ENCODE peak calls at places on chromosomes 1 and 21, in nine cellular contexts. W is endothelial cell; V is naive thymus-derived CD4-positive, alpha-beta T cell; G is activated B cell treated with CpG ODN at 0.5 μM for 24 hours; L is NCI-H2171; K is stimulated activated CD8-positive, alpha-beta memory T cell treated with anti-CD3 and anti-CD28 coated beads, Interleukin-4, amount 100 ng/mL, for 1 hour; A is 8988T; H is neural crest cell; X is naive thymus-derived CD8-positive, alpha-beta T cell. M is an unnamed sample.

GRCh38 chr1:24236170-24237045 is 49.3 kb upstream of the IFNLR1 start:
- DNase-seq in V (no peak), H (no peak), X (no peak), L (no peak), W (no peak), K (no peak), A (no peak), G (no peak), M (no peak)

GRCh38 chr1:26210471-26210870 is 20.1 kb downstream of the CATSPER4 start:
- DNase-seq in K (no peak), V (no peak), A (no peak), H (no peak), G (no peak), L (peak), X (no peak), W (no peak), M (no peak)

GRCh38 chr1:210464519-210465039 is 135.9 kb downstream of the HHAT start:
- DNase-seq in W (no peak), L (no peak), V (no peak), H (no peak), A (no peak), X (no peak), K (no peak), G (no peak), M (no peak)

GRCh38 chr21:46646541-46647154 is 11.2 kb downstream of the PRMT2 start:
- DNase-seq in K (no peak), A (no peak), W (no peak), X (no peak), G (no peak), L (no peak), V (no peak), H (no peak), M (no peak)

GRCh38 chr1:228297822-228298221 is 90.0 kb downstream of the OBSCN start:
- DNase-seq in L (no peak), W (no peak), H (no peak), X (no peak), G (no peak), V (no peak), K (no peak), A (no peak), M (no peak)

GRCh38 chr1:225445644-225446297 is 17.9 kb upstream of the LBR start:
- DNase-seq in V (peak), G (no peak), L (no peak), H (no peak), W (no peak), X (no peak), K (no peak), A (no peak), M (no peak)

GRCh38 chr1:196002906-196003305 is 605.3 kb downstream of the KCNT2 start:
- DNase-seq in W (no peak), L (no peak), X (no peak), V (no peak), K (no peak), G (no peak), A (no peak), H (no peak), M (no peak)

GRCh38 chr1:228830954-228831481 is 95.7 kb downstream of the RHOU start:
- DNase-seq in V (no peak), A (no peak), G (no peak), L (no peak), X (no peak), W (no peak), H (no peak), K (no peak), M (no peak)

GRCh38 chr1:92736395-92736794 is 48.5 kb downstream of the EVI5 start:
- DNase-seq in A (no peak), K (no peak), X (no peak), W (no peak), L (no peak), H (no peak), G (no peak), V (no peak), M (no peak)

GRCh38 chr1:86151427-86151826 is 5.1 kb downstream of the COL24A1 start:
- DNase-seq in H (no peak), A (no peak), W (no peak), V (no peak), L (no peak), K (no peak), G (no peak), X (no peak), M (no peak)

M was measured in tibial artery.